ENCODE peak calls at places on chromosome 17, in eight cellular contexts. P is body of pancreas, A is SK-N-SH, Z is fibroblast of lung, Y is mucosa of descending colon, B is cardiac fibroblast, O is lower lobe of right lung, U is IMR-90. C is an unnamed sample.

GRCh38 chr17:3913531-3914318 is 2.5 kb downstream of the P2RX1 start:
- DNase-seq in P (peak), A (peak), Z (peak), Y (peak), B (peak), O (peak), U (peak), C (peak)

GRCh38 chr17:77815127-77815905 is 143.2 kb upstream of the TNRC6C start:
- DNase-seq in P (no peak), A (peak), Z (no peak), Y (no peak), B (no peak), O (peak), U (no peak), C (no peak)

GRCh38 chr17:50109207-50109606 is 14.1 kb downstream of the PDK2 start:
- DNase-seq in P (no peak), A (no peak), Z (no peak), Y (no peak), B (no peak), O (no peak), U (no peak), C (no peak)

GRCh38 chr17:80318166-80318565 is 57.5 kb downstream of the RNF213 start:
- DNase-seq in P (no peak), A (no peak), Z (no peak), Y (no peak), B (no peak), O (no peak), U (no peak), C (no peak)

GRCh38 chr17:80826955-80827645 is 164.5 kb upstream of the CHMP6 start:
- DNase-seq in P (no peak), A (peak), Z (peak), Y (no peak), B (peak), O (no peak), U (peak), C (peak)

GRCh38 chr17:70804161-70804560 is 634.8 kb downstream of the KCNJ2 start:
- DNase-seq in P (no peak), A (no peak), Z (peak), Y (no peak), B (peak), O (no peak), U (peak), C (no peak)

GRCh38 chr17:27340990-27341595 is 47.2 kb downstream of the WSB1 start:
- DNase-seq in P (no peak), A (no peak), Z (no peak), Y (no peak), B (no peak), O (no peak), U (no peak), C (no peak)

GRCh38 chr17:82000803-82001649 is 21.7 kb downstream of the CENPX start:
- DNase-seq in P (no peak), A (no peak), Z (no peak), Y (no peak), B (no peak), O (no peak), U (no peak), C (no peak)

GRCh38 chr17:74086992-74087391 is 116.5 kb upstream of the RPL38 start:
- DNase-seq in P (no peak), A (no peak), Z (no peak), Y (no peak), B (no peak), O (no peak), U (no peak), C (no peak)

GRCh38 chr17:64133546-64134215 is 3.7 kb upstream of the ERN1 start:
- DNase-seq in P (peak), A (peak), Z (peak), Y (no peak), B (peak), O (no peak), U (peak), C (no peak)

GRCh38 chr17:78828470-78829185 is 12.0 kb downstream of the USP36 start:
- DNase-seq in P (no peak), A (peak), Z (peak), Y (no peak), B (peak), O (no peak), U (peak), C (peak)

GRCh38 chr17:36544049-36544319 is 735 bp upstream of the GGNBP2 start:
- DNase-seq in P (no peak), A (no peak), Z (no peak), Y (no peak), B (peak), O (peak), U (peak), C (no peak)

GRCh38 chr17:62824290-62825135 is 16.4 kb upstream of the MARCHF10 start:
- DNase-seq in P (no peak), A (no peak), Z (peak), Y (no peak), B (peak), O (no peak), U (peak), C (peak)

GRCh38 chr17:43908111-43908721 is 880 bp upstream of the MPP2 start:
- DNase-seq in P (no peak), A (peak), Z (peak), Y (peak), B (peak), O (peak), U (peak), C (peak)

GRCh38 chr17:43907425-43907981 is at the start of gene MPP2:
- DNase-seq in P (peak), A (peak), Z (peak), Y (peak), B (peak), O (peak), U (peak), C (peak)

GRCh38 chr17:43905400-43905984 is 1.8 kb downstream of the MPP2 start:
- DNase-seq in P (no peak), A (peak), Z (no peak), Y (no peak), B (no peak), O (no peak), U (no peak), C (no peak)

GRCh38 chr17:43906951-43907424 is 348 bp downstream of the MPP2 start:
- DNase-seq in P (no peak), A (no peak), Z (no peak), Y (no peak), B (no peak), O (peak), U (no peak), C (no peak)

GRCh38 chr17:43905985-43906852 is 1.1 kb downstream of the MPP2 start:
- DNase-seq in P (peak), A (peak), Z (peak), Y (peak), B (peak), O (peak), U (peak), C (no peak)
- H3K4me3 ChIP-seq in P (peak), A (peak), Z (peak), Y (no peak), B (peak), O (peak), U (peak), C (peak)

GRCh38 chr17:51682115-51682514 is 421.8 kb downstream of the UTP18 start:
- DNase-seq in P (no peak), A (no peak), Z (no peak), Y (no peak), B (no peak), O (no peak), U (no peak), C (no peak)

GRCh38 chr17:51687887-51688286 is 427.5 kb downstream of the UTP18 start:
- DNase-seq in P (no peak), A (no peak), Z (no peak), Y (no peak), B (no peak), O (no peak), U (no peak), C (no peak)

GRCh38 chr17:51677875-51678274 is 417.5 kb downstream of the UTP18 start:
- DNase-seq in P (no peak), A (no peak), Z (no peak), Y (no peak), B (no peak), O (no peak), U (no peak), C (no peak)

GRCh38 chr17:51684214-51684613 is 423.9 kb downstream of the UTP18 start:
- DNase-seq in P (no peak), A (no peak), Z (no peak), Y (no peak), B (no peak), O (no peak), U (no peak), C (no peak)

DNA sequence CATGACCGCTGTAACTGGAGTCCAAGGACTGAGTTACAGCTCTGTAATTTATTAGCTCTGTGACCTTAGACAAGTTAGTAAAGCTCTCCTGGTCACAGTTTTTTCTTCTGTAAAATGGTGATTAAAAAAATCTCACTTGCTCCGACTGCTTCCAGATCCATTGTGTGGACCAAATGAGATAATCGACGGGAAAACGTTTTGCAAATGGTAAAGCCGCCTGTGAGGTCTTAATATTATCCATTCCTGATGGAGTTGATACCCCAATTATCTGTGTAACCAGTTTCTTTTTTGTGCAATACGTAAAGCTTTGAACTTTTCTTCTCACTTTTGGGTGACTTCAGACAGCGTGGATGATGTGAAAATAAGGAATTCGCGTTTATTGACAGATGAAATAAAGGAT is 422.9 kb downstream of the UTP18 start:
- DNase-seq in P (no peak), A (no peak), Z (no peak), Y (no peak), B (no peak), O (no peak), U (no peak), C (no peak)
- H3K4me3 ChIP-seq in P (no peak), A (no peak), Z (no peak), Y (no peak), B (no peak), O (no peak), U (no peak), C (no peak)

GRCh38 chr17:16936536-16937310 is 35.2 kb downstream of the TNFRSF13B start:
- DNase-seq in P (peak), A (no peak), Z (no peak), Y (no peak), B (no peak), O (no peak), U (no peak), C (no peak)

GRCh38 chr17:16935786-16936185 is 36.1 kb downstream of the TNFRSF13B start:
- DNase-seq in P (peak), A (no peak), Z (no peak), Y (no peak), B (no peak), O (no peak), U (no peak), C (no peak)

GRCh38 chr17:16938496-16939270 is 33.2 kb downstream of the TNFRSF13B start:
- DNase-seq in P (no peak), A (no peak), Z (no peak), Y (no peak), B (no peak), O (no peak), U (no peak), C (no peak)

GRCh38 chr17:16938031-16938430 is 33.9 kb downstream of the TNFRSF13B start:
- DNase-seq in P (no peak), A (no peak), Z (no peak), Y (no peak), B (no peak), O (no peak), U (no peak), C (no peak)

DNA sequence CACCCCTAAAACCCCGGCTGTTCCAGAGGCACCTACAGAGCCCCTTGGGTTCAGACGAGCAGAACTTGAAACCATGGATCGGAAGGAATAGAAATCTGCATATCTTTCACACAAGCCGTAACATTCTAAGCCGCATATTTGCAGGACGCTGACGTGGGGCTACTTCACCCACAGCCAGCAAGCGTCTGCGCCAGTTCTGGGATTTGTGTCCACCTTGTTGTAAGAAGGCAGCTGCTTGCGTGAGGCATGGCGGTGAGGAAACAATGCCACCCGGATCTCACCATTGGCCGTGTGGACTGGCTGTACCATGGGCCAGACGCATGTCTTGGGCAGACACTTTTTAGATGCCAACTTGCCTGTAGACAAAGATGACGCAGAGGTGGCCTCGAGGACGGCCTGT is 34.5 kb downstream of the TNFRSF13B start:
- DNase-seq in P (no peak), A (no peak), Z (no peak), Y (no peak), B (no peak), O (peak), U (no peak), C (no peak)
- H3K4me3 ChIP-seq in P (no peak), A (no peak), Z (no peak), Y (no peak), B (no peak), O (no peak), U (no peak), C (no peak)

GRCh38 chr17:59963738-59964454 is 644 bp downstream of the RNFT1 start:
- DNase-seq in P (peak), A (peak), Z (peak), Y (peak), B (peak), O (no peak), U (peak), C (peak)
- H3K4me3 ChIP-seq in P (peak), A (peak), Z (peak), Y (peak), B (peak), O (peak), U (peak), C (peak)